ENCODE peak calls at places on chromosome 5, in four cellular contexts. O is uterus, L is ovary, V is A549. K is an unnamed sample.

GRCh38 chr5:3362606-3362910 is 233.1 kb upstream of the IRX1 start:
- DNase-seq in L (no peak), V (no peak), O (no peak), K (no peak)

GRCh38 chr5:73182282-73182681 is 9.3 kb downstream of the TMEM174 start:
- DNase-seq in V (no peak), L (no peak), O (no peak), K (no peak)

GRCh38 chr5:156762656-156763055 is 87.4 kb upstream of the PPP1R2B start:
- DNase-seq in V (no peak), L (no peak), O (no peak), K (no peak)

GRCh38 chr5:88325868-88326267 is 57.2 kb upstream of the TMEM161B start:
- DNase-seq in L (no peak), V (no peak), O (no peak), K (no peak)

GRCh38 chr5:87944553-87945320 is 323.9 kb downstream of the TMEM161B start:
- DNase-seq in L (no peak), V (no peak), O (no peak), K (no peak)

GRCh38 chr5:13385066-13385465 is 559.4 kb downstream of the DNAH5 start:
- DNase-seq in V (no peak), L (no peak), O (no peak), K (no peak)

GRCh38 chr5:134873494-134873893 is 677 bp upstream of the TXNDC15 start:
- DNase-seq in V (no peak), O (no peak), L (no peak), K (no peak)

GRCh38 chr5:134975843-134976242 is 8.1 kb downstream of the CATSPER3 start:
- DNase-seq in L (no peak), V (no peak), O (no peak), K (no peak)

GRCh38 chr5:134555223-134555790 is 29.8 kb downstream of the JADE2 start:
- DNase-seq in O (no peak), V (no peak), L (no peak), K (no peak)

GRCh38 chr5:158429564-158429963 is 570.6 kb upstream of the CLINT1 start:
- DNase-seq in L (no peak), O (no peak), V (no peak), K (no peak)

GRCh38 chr5:145825751-145826180 is 9.4 kb downstream of the PRELID2 start:
- DNase-seq in L (no peak), O (no peak), V (peak), K (peak)

GRCh38 chr5:56910123-56910951 is 941 bp downstream of the SETD9 start:
- DNase-seq in L (no peak), V (no peak), O (no peak), K (peak)

GRCh38 chr5:142276517-142276916 is 48.3 kb downstream of the SPRY4 start:
- DNase-seq in V (no peak), O (no peak), L (no peak), K (no peak)

GRCh38 chr5:176540956-176541337 is 3.7 kb upstream of the RNF44 start:
- DNase-seq in L (no peak), O (no peak), V (no peak), K (no peak)

GRCh38 chr5:39169081-39169480 is 50.3 kb downstream of the FYB1 start:
- DNase-seq in V (no peak), O (no peak), L (no peak), K (no peak)

GRCh38 chr5:55231476-55232193 is 1.8 kb downstream of the CCNO start:
- DNase-seq in V (no peak), O (no peak), L (peak), K (peak)

GRCh38 chr5:55232194-55232984 is 1.0 kb downstream of the CCNO start:
- DNase-seq in L (peak), V (peak), O (no peak), K (peak)

GRCh38 chr5:55231029-55231475 is 2.4 kb downstream of the CCNO start:
- DNase-seq in L (no peak), O (no peak), V (no peak), K (no peak)

GRCh38 chr5:55234171-55234700 is 828 bp upstream of the CCNO start:
- DNase-seq in V (peak), L (peak), O (no peak), K (peak)

GRCh38 chr5:55232985-55233928 is at the start of gene CCNO:
- DNase-seq in O (peak), L (peak), V (peak), K (peak)
- TF ChIP-seq POLR2A in O (no peak), L (no peak), V (peak), K (no peak)

DNA sequence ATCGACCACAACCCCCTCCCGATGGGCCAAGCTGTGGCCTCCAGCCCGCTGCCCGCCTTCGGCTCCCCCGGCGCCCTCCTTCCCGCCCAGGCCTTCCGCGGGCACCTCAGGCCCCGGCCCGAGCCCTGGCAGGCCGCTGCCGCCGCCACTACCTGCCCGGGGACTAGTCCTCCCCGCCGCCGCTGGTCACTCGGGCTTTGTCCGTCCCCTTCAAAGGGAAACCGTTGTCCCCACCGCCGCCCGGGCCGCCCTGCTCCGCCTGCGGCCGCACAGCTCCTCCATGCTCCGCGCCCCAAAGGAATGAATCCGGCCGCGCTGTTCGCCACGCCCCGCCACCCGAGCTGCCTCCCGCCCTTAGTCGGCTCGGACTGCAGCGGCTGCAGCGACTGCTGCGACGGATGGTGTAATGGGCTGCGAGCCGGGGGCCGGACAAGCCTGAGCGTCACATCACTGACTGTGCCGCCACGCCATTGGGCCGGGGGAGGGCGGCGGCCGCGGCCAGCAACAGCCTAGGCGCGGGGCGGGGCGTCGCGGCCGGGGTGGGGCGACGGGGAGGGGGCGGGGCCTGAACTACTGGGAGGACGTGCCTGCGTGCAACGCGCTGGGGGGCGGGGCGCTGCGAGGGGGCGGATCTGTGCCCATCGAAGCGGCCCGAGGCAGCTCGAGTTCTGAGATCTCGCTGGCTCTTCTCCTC is at the start of gene FEM1C:
- DNase-seq in V (peak), O (peak), L (peak), K (peak)
- TF ChIP-seq POLR2A in V (peak), O (peak), L (peak), K (peak)

GRCh38 chr5:120464627-120465280 is 654 bp downstream of the PRR16 start:
- DNase-seq in V (no peak), L (no peak), O (peak), K (peak)
- TF ChIP-seq POLR2A in V (no peak), L (no peak), O (no peak), K (no peak)

DNA sequence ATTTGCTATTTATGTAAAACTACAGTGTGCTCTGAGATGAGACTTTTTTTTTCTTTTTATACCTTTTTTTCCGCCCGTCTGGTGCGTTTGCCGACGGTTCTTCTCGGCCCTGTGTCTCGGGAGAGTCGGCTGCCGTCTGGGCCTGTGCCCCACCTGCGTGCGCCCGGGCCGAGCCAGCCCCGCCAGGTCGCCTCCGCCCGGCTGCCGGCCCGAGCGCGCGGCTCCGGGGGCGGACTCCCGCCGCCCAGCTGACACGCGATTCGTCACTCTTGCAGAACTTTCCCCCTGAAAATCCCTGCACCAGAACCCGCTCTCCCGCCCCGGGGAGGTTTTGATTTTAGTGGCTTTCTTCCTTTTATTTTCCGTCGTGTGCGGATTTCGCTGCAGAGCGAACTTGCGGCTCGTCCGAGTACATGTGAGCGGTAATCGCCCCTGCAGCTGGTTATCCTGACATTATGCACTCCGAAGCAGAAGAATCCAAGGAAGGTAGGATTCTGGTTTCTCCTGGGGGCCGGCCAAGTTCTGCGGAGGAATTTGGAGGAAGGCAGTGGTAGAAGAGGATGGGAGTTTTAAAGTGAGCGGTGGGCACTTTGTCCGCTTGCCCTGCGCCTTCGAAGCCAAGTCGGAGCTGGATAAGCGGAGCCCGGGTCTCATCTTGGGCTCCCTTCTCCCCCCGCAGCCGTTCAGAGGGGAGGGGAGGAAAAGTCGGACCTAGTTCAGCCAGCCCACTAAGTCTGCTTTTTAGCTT is at the start of gene TNFAIP8:
- DNase-seq in O (peak), V (no peak), L (peak), K (peak)
- TF ChIP-seq POLR2A in O (no peak), V (no peak), L (no peak), K (peak)

DNA sequence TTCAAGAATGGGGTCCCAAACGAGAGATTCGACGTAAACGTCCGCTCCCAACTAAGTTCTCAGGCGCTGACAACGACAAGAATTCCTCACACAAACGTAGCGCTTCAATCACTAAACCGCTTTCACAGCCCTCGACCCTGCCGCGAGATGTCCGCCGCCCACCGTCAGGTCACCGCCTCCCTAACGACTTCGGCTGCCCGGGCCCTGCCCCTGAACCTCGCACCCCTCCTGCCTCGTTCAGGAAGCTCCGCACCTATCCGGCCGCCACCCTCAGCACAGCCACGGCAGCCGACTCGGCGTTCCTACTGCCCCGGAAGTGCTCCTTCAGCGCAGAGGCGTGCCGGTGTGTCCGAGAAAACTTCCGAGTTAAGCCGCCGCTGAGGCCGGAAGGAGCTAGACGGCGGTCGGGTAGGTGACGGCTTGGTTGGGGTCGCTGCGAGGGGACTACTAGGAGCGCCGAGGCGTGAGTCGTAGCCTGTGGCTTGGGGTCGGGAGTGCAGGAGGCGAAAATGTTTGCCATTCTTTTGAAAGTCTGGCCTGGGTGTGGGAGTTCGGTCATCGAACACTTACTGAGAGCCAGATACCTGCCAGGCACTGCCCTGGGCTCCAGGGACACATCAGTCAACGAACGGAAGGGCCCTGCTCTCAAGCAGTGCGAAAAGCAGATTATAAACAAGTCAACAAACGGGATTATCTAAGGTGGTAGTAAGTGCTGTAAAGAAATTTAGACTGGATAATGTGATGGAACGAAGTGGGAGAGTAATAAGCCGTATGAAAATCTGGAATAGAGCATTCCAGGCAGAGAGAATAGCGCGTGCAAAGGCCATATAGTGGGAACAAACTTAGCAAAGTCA is at the start of the genes FAM114A2 and MFAP3:
- DNase-seq in L (peak), V (peak), O (peak), K (peak)
- TF ChIP-seq POLR2A in L (peak), V (peak), O (peak), K (peak)

GRCh38 chr5:124743534-124744169 is 2.8 kb downstream of the ZNF608 start:
- DNase-seq in O (no peak), L (no peak), V (no peak), K (no peak)
- TF ChIP-seq POLR2A in O (no peak), L (no peak), V (no peak), K (no peak)

GRCh38 chr5:97427235-97427634 is 244.2 kb upstream of the RIOK2 start:
- DNase-seq in V (no peak), L (no peak), O (no peak), K (no peak)
- TF ChIP-seq POLR2A in V (no peak), L (no peak), O (no peak), K (no peak)

GRCh38 chr5:1792842-1793266 is 6.8 kb downstream of the MRPL36 start:
- DNase-seq in L (no peak), V (no peak), O (no peak), K (peak)
- TF ChIP-seq POLR2A in L (no peak), V (no peak), O (no peak), K (no peak)

K was measured in erythroblast.